ENCODE peak calls at places on chromosomes 5 and 9, in four cellular contexts. X, W, D and G are unnamed samples.
A peak's percentile ranks its signal among the peaks of the same experiment; 100 is the strongest.

GRCh38 chr5:135457424-135458071 is 5.4 kb upstream of the TIFAB start:
- DNase-seq in X (peak; percentile 83), W (peak; percentile 17), D (no peak), G (peak; percentile 53)

GRCh38 chr9:88310310-88310980 is 77.8 kb upstream of the SPIN1 start:
- DNase-seq in X (no peak), W (no peak), D (no peak), G (no peak)

GRCh38 chr5:77129386-77129785 is 42.3 kb upstream of the ZBED3 start:
- DNase-seq in X (no peak), W (no peak), D (no peak), G (peak; percentile 45)

GRCh38 chr5:11383506-11384095 is 520.6 kb downstream of the CTNND2 start:
- DNase-seq in X (no peak), W (no peak), D (no peak), G (no peak)

GRCh38 chr5:126884269-126884819 is 107.4 kb downstream of the LMNB1 start:
- DNase-seq in X (no peak), W (no peak), D (no peak), G (no peak)

GRCh38 chr9:117134826-117135411 is 279.9 kb downstream of the ASTN2 start:
- DNase-seq in X (no peak), W (no peak), D (no peak), G (no peak)

GRCh38 chr5:79847561-79847960 is 143.5 kb downstream of the MTX3 start:
- DNase-seq in X (no peak), W (no peak), D (no peak), G (no peak)

GRCh38 chr5:89695371-89695770 is 714.2 kb downstream of the CETN3 start:
- DNase-seq in X (no peak), W (no peak), D (no peak), G (no peak)

GRCh38 chr5:176595386-176595943 is 14.5 kb downstream of the GPRIN1 start:
- DNase-seq in X (no peak), W (no peak), D (no peak), G (no peak)

GRCh38 chr5:90909091-90909503 is 350.5 kb downstream of the ADGRV1 start:
- DNase-seq in X (no peak), W (no peak), D (no peak), G (no peak)

GRCh38 chr5:135126688-135127603 is 92.9 kb upstream of the PITX1 start:
- DNase-seq in X (no peak), W (no peak), D (no peak), G (no peak)

GRCh38 chr5:180824630-180825476 is 22.2 kb upstream of the MGAT1 start:
- DNase-seq in X (no peak), W (no peak), D (no peak), G (no peak)

GRCh38 chr9:127049044-127049443 is 73.4 kb downstream of the ANGPTL2 start:
- DNase-seq in X (no peak), W (no peak), D (no peak), G (no peak)

GRCh38 chr9:114008667-114009410 is 69.3 kb downstream of the AMBP start:
- DNase-seq in X (peak; percentile 27), W (no peak), D (no peak), G (peak; percentile 26)

GRCh38 chr5:113232667-113233066 is 202.1 kb downstream of the TSSK1B start:
- DNase-seq in X (no peak), W (no peak), D (no peak), G (no peak)